ENCODE peak calls at places on chromosomes 5 and 9, in nine cellular contexts. K, S, P, Y, R, I, Z, W and Q are unnamed samples.

GRCh38 chr5:113205807-113206206 is 229.0 kb downstream of the TSSK1B start:
- DNase-seq in K (no peak), S (no peak), P (no peak), Y (no peak), R (no peak), I (no peak), Z (no peak), W (no peak), Q (no peak)

GRCh38 chr5:179260324-179261070 is 84.8 kb downstream of the ADAMTS2 start:
- DNase-seq in K (peak), S (no peak), P (no peak), Y (no peak), R (no peak), I (peak), Z (no peak), W (no peak), Q (peak)

GRCh38 chr5:32098291-32098690 is 75.8 kb downstream of the GOLPH3 start:
- DNase-seq in K (no peak), S (peak), P (no peak), Y (no peak), R (no peak), I (no peak), Z (peak), W (no peak), Q (no peak)

GRCh38 chr9:111282940-111283339 is 47.1 kb downstream of the OR2K2 start:
- DNase-seq in K (no peak), S (no peak), P (no peak), Y (no peak), R (no peak), I (no peak), Z (peak), W (no peak), Q (no peak)

GRCh38 chr5:123490974-123491373 is 21.0 kb upstream of the CSNK1G3 start:
- DNase-seq in K (no peak), S (no peak), P (no peak), Y (no peak), R (no peak), I (no peak), Z (no peak), W (no peak), Q (no peak)

GRCh38 chr5:146995878-146996277 is 117.3 kb upstream of the PPP2R2B start:
- DNase-seq in K (no peak), S (no peak), P (no peak), Y (no peak), R (no peak), I (no peak), Z (no peak), W (no peak), Q (no peak)

GRCh38 chr5:32500206-32500605 is 55.7 kb upstream of the ZFR start:
- DNase-seq in K (no peak), S (no peak), P (no peak), Y (no peak), R (no peak), I (peak), Z (no peak), W (no peak), Q (no peak)

GRCh38 chr9:103713631-103714030 is 380.5 kb upstream of the SMC2 start:
- DNase-seq in K (no peak), S (no peak), P (no peak), Y (no peak), R (no peak), I (no peak), Z (peak), W (peak), Q (no peak)

GRCh38 chr5:74631088-74631960 is 9.2 kb downstream of the ENC1 start:
- DNase-seq in K (no peak), S (no peak), P (peak), Y (no peak), R (peak), I (no peak), Z (peak), W (peak), Q (no peak)

GRCh38 chr9:123925820-123926219 is 4.1 kb downstream of the DENND1A start:
- DNase-seq in K (no peak), S (no peak), P (no peak), Y (no peak), R (peak), I (no peak), Z (no peak), W (no peak), Q (no peak)

GRCh38 chr9:96883922-96884321 is 29.6 kb upstream of the ZNF782 start:
- DNase-seq in K (no peak), S (no peak), P (no peak), Y (no peak), R (no peak), I (no peak), Z (peak), W (no peak), Q (no peak)

GRCh38 chr5:97986069-97986468 is 787.4 kb upstream of the RGMB start:
- DNase-seq in K (no peak), S (no peak), P (no peak), Y (no peak), R (peak), I (no peak), Z (peak), W (peak), Q (no peak)

GRCh38 chr5:108093186-108093585 is 288.7 kb downstream of the FBXL17 start:
- DNase-seq in K (no peak), S (no peak), P (peak), Y (no peak), R (no peak), I (no peak), Z (peak), W (no peak), Q (no peak)

GRCh38 chr9:63728287-63728686 is 1556.7 kb downstream of the FOXD4L5 start:
- DNase-seq in K (peak), S (no peak), P (no peak), Y (no peak), R (no peak), I (no peak), Z (no peak), W (no peak), Q (no peak)

GRCh38 chr5:157893611-157894010 is 34.7 kb upstream of the CLINT1 start:
- DNase-seq in K (no peak), S (no peak), P (no peak), Y (no peak), R (no peak), I (no peak), Z (no peak), W (no peak), Q (no peak)

GRCh38 chr9:2320126-2320525 is 301.5 kb upstream of the VLDLR start:
- DNase-seq in K (no peak), S (no peak), P (no peak), Y (no peak), R (no peak), I (no peak), Z (no peak), W (peak), Q (no peak)

GRCh38 chr9:106945727-106946690 is 83.0 kb downstream of the ZNF462 start:
- DNase-seq in K (no peak), S (no peak), P (no peak), Y (no peak), R (peak), I (no peak), Z (peak), W (peak), Q (no peak)

GRCh38 chr9:19161257-19162025 is 34.1 kb upstream of the PLIN2 start:
- DNase-seq in K (no peak), S (no peak), P (peak), Y (no peak), R (peak), I (no peak), Z (peak), W (peak), Q (no peak)

DNA sequence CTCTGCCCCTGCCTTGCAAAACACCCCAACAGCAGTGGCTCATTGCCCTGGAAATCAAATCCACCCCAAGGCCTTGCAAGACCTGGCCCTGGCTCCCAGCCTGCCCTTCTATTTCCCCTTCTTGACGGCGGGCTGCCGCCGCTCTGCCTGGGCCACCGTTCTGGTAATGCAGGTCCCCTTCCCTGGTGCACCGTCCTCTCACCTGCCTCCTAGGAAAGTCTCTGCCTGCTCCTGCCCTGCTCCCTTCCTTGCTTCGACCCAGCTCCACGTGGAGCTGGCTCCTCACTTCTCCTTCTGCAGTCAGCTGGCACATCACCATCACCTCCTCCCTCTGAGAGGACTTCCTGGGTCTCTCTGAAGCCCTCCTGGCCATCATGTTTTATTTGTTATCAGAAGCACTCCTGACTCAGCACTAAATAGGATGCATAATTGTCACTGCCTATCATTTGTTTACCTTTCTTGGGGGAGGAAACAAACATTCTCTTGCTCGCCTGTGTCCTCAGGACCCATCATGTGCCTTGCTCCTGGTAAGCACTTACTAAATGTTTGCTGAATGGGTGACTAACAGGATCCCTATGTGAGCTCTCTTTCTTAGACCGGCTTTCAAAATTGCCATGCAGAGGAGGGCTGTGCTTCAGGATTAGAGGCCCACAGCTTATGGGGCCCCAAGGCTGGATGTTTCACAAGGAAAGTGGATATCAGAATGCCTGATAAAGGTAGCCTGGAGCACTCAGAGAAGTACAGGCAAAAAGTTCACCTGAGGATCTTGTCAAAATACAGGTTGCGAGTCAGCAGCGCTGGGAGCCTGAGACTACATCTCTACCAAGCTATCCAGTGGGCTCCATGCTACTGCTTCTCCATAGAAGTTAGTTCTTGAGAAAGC is 19.6 kb upstream of the C5orf47 start:
- DNase-seq in K (no peak), S (no peak), P (no peak), Y (no peak), R (peak), I (no peak), Z (peak), W (peak), Q (no peak)
- TF ChIP-seq CTCF in K (no peak), S (no peak), P (no peak), Y (no peak), R (no peak), I (no peak), Z (no peak), W (no peak), Q (no peak)

GRCh38 chr5:149125386-149125891 is 15.9 kb upstream of the ABLIM3 start:
- DNase-seq in K (no peak), S (peak), P (no peak), Y (no peak), R (no peak), I (peak), Z (no peak), W (no peak), Q (no peak)
- TF ChIP-seq CTCF in K (no peak), S (no peak), P (no peak), Y (peak), R (peak), I (no peak), Z (peak), W (peak), Q (no peak)

GRCh38 chr5:117587111-117587510 is 1012.5 kb upstream of the SEMA6A start:
- DNase-seq in K (no peak), S (no peak), P (no peak), Y (no peak), R (no peak), I (no peak), Z (no peak), W (no peak), Q (no peak)

GRCh38 chr5:117588611-117589010 is 1014.0 kb upstream of the SEMA6A start:
- DNase-seq in K (no peak), S (no peak), P (no peak), Y (no peak), R (no peak), I (no peak), Z (peak), W (no peak), Q (no peak)

GRCh38 chr5:117594165-117594564 is 1019.5 kb upstream of the SEMA6A start:
- DNase-seq in K (no peak), S (no peak), P (no peak), Y (no peak), R (peak), I (no peak), Z (peak), W (no peak), Q (no peak)

GRCh38 chr5:117590944-117591343 is 1016.3 kb upstream of the SEMA6A start:
- DNase-seq in K (no peak), S (no peak), P (peak), Y (no peak), R (no peak), I (no peak), Z (peak), W (no peak), Q (no peak)
- TF ChIP-seq CTCF in K (peak), S (peak), P (peak), Y (peak), R (peak), I (no peak), Z (peak), W (peak), Q (peak)

GRCh38 chr9:4066682-4067081 is 233.2 kb downstream of the GLIS3 start:
- DNase-seq in K (no peak), S (no peak), P (no peak), Y (no peak), R (no peak), I (no peak), Z (no peak), W (no peak), Q (no peak)

GRCh38 chr9:4068914-4069313 is 231.0 kb downstream of the GLIS3 start:
- DNase-seq in K (no peak), S (no peak), P (no peak), Y (no peak), R (no peak), I (no peak), Z (no peak), W (no peak), Q (no peak)

GRCh38 chr9:4068449-4068848 is 231.4 kb downstream of the GLIS3 start:
- DNase-seq in K (no peak), S (no peak), P (no peak), Y (no peak), R (no peak), I (no peak), Z (no peak), W (no peak), Q (no peak)

GRCh38 chr9:4065054-4065453 is 234.8 kb downstream of the GLIS3 start:
- DNase-seq in K (no peak), S (no peak), P (no peak), Y (no peak), R (no peak), I (no peak), Z (no peak), W (no peak), Q (no peak)

DNA sequence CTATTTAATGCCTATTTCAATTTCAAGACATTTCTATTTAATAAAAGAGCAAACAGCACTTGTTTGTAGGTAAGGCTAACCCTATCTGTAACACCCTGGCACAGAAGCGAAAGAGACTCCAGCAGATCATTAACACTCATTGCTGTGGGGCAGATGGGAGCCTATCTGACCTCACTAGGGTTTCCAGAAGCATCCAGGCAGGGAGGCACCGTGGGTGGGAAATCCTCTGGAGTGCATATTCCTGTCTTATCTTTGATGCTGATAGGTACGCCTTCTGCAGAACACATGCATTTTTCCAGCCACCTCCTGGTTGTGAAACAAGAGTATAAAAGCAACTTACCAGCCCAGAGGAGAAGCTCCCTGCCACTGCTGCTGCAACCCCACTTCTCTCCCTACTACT is 233.7 kb downstream of the GLIS3 start:
- DNase-seq in K (no peak), S (no peak), P (no peak), Y (no peak), R (no peak), I (no peak), Z (peak), W (no peak), Q (no peak)
- TF ChIP-seq CTCF in K (no peak), S (no peak), P (no peak), Y (no peak), R (no peak), I (no peak), Z (no peak), W (no peak), Q (no peak)